ENCODE peak calls at places on chromosomes 13 and 19, in ten cellular contexts. One of them, this sample, is unnamed.

GRCh38 chr19:55368701-55369563 is 1.3 kb downstream of the IL11 start:
- DNase-seq in NCI-H774: no peak
- DNase-seq in GM23248: peak
- DNase-seq in KG1: no peak
- DNase-seq in stimulated activated CD4-positive, alpha-beta T cell treated with anti-CD3 and anti-CD28 coated beads, Interleukin-2, amount 100 ng/mL, for 24 hours: no peak
- DNase-seq in endothelial cell of umbilical vein: no peak
- DNase-seq in activated T-helper 1 cell treated with anti-CD3 and anti-CD28 coated beads, Interleukin-12 subunit alpha, Interleukin-12 subunit beta, Interleukin-2, Interleukin-4 antibody, amounts not matched to agents 30 ng/mL and 10 ng/mL and 1 ng/mL, durations not matched to agents 14 hours and 24 hours and 36 hours: no peak
- DNase-seq in frontal cortex: no peak
- DNase-seq in thoracic aorta: no peak
- DNase-seq in activated CD4-positive, CD25-positive, alpha-beta regulatory T cell: no peak
- DNase-seq in this sample: no peak

GRCh38 chr13:42728507-42729180 is 52.7 kb upstream of the FAM216B start:
- DNase-seq in NCI-H774: no peak
- DNase-seq in GM23248: peak
- DNase-seq in KG1: no peak
- DNase-seq in stimulated activated CD4-positive, alpha-beta T cell treated with anti-CD3 and anti-CD28 coated beads, Interleukin-2, amount 100 ng/mL, for 24 hours: no peak
- DNase-seq in endothelial cell of umbilical vein: no peak
- DNase-seq in activated T-helper 1 cell treated with anti-CD3 and anti-CD28 coated beads, Interleukin-12 subunit alpha, Interleukin-12 subunit beta, Interleukin-2, Interleukin-4 antibody, amounts not matched to agents 30 ng/mL and 10 ng/mL and 1 ng/mL, durations not matched to agents 14 hours and 24 hours and 36 hours: no peak
- DNase-seq in frontal cortex: no peak
- DNase-seq in thoracic aorta: no peak
- DNase-seq in activated CD4-positive, CD25-positive, alpha-beta regulatory T cell: no peak
- DNase-seq in this sample: no peak

GRCh38 chr13:24178847-24179845 is 18.6 kb downstream of the SPATA13 start:
- DNase-seq in NCI-H774: no peak
- DNase-seq in GM23248: peak
- DNase-seq in KG1: no peak
- DNase-seq in stimulated activated CD4-positive, alpha-beta T cell treated with anti-CD3 and anti-CD28 coated beads, Interleukin-2, amount 100 ng/mL, for 24 hours: no peak
- DNase-seq in endothelial cell of umbilical vein: peak
- DNase-seq in activated T-helper 1 cell treated with anti-CD3 and anti-CD28 coated beads, Interleukin-12 subunit alpha, Interleukin-12 subunit beta, Interleukin-2, Interleukin-4 antibody, amounts not matched to agents 30 ng/mL and 10 ng/mL and 1 ng/mL, durations not matched to agents 14 hours and 24 hours and 36 hours: no peak
- DNase-seq in frontal cortex: no peak
- DNase-seq in thoracic aorta: no peak
- DNase-seq in activated CD4-positive, CD25-positive, alpha-beta regulatory T cell: no peak
- DNase-seq in this sample: no peak

GRCh38 chr13:49859568-49859967 is 67.1 kb upstream of the KPNA3 start:
- DNase-seq in NCI-H774: no peak
- DNase-seq in GM23248: peak
- DNase-seq in KG1: no peak
- DNase-seq in stimulated activated CD4-positive, alpha-beta T cell treated with anti-CD3 and anti-CD28 coated beads, Interleukin-2, amount 100 ng/mL, for 24 hours: no peak
- DNase-seq in endothelial cell of umbilical vein: no peak
- DNase-seq in activated T-helper 1 cell treated with anti-CD3 and anti-CD28 coated beads, Interleukin-12 subunit alpha, Interleukin-12 subunit beta, Interleukin-2, Interleukin-4 antibody, amounts not matched to agents 30 ng/mL and 10 ng/mL and 1 ng/mL, durations not matched to agents 14 hours and 24 hours and 36 hours: no peak
- DNase-seq in frontal cortex: no peak
- DNase-seq in thoracic aorta: no peak
- DNase-seq in activated CD4-positive, CD25-positive, alpha-beta regulatory T cell: no peak
- DNase-seq in this sample: no peak

GRCh38 chr13:60662595-60662994 is 265.6 kb downstream of the TDRD3 start:
- DNase-seq in NCI-H774: no peak
- DNase-seq in GM23248: no peak
- DNase-seq in KG1: no peak
- DNase-seq in stimulated activated CD4-positive, alpha-beta T cell treated with anti-CD3 and anti-CD28 coated beads, Interleukin-2, amount 100 ng/mL, for 24 hours: no peak
- DNase-seq in endothelial cell of umbilical vein: no peak
- DNase-seq in activated T-helper 1 cell treated with anti-CD3 and anti-CD28 coated beads, Interleukin-12 subunit alpha, Interleukin-12 subunit beta, Interleukin-2, Interleukin-4 antibody, amounts not matched to agents 30 ng/mL and 10 ng/mL and 1 ng/mL, durations not matched to agents 14 hours and 24 hours and 36 hours: no peak
- DNase-seq in frontal cortex: no peak
- DNase-seq in thoracic aorta: no peak
- DNase-seq in activated CD4-positive, CD25-positive, alpha-beta regulatory T cell: no peak
- DNase-seq in this sample: no peak

GRCh38 chr19:19278315-19278714 is 5.2 kb upstream of the TM6SF2 start:
- DNase-seq in NCI-H774: peak
- DNase-seq in GM23248: no peak
- DNase-seq in KG1: no peak
- DNase-seq in stimulated activated CD4-positive, alpha-beta T cell treated with anti-CD3 and anti-CD28 coated beads, Interleukin-2, amount 100 ng/mL, for 24 hours: no peak
- DNase-seq in endothelial cell of umbilical vein: no peak
- DNase-seq in activated T-helper 1 cell treated with anti-CD3 and anti-CD28 coated beads, Interleukin-12 subunit alpha, Interleukin-12 subunit beta, Interleukin-2, Interleukin-4 antibody, amounts not matched to agents 30 ng/mL and 10 ng/mL and 1 ng/mL, durations not matched to agents 14 hours and 24 hours and 36 hours: no peak
- DNase-seq in frontal cortex: no peak
- DNase-seq in thoracic aorta: no peak
- DNase-seq in activated CD4-positive, CD25-positive, alpha-beta regulatory T cell: no peak
- DNase-seq in this sample: no peak

GRCh38 chr13:23428183-23428528 is 5.3 kb downstream of the SACS start:
- DNase-seq in NCI-H774: no peak
- DNase-seq in GM23248: peak
- DNase-seq in KG1: no peak
- DNase-seq in stimulated activated CD4-positive, alpha-beta T cell treated with anti-CD3 and anti-CD28 coated beads, Interleukin-2, amount 100 ng/mL, for 24 hours: no peak
- DNase-seq in endothelial cell of umbilical vein: peak
- DNase-seq in activated T-helper 1 cell treated with anti-CD3 and anti-CD28 coated beads, Interleukin-12 subunit alpha, Interleukin-12 subunit beta, Interleukin-2, Interleukin-4 antibody, amounts not matched to agents 30 ng/mL and 10 ng/mL and 1 ng/mL, durations not matched to agents 14 hours and 24 hours and 36 hours: no peak
- DNase-seq in frontal cortex: no peak
- DNase-seq in thoracic aorta: no peak
- DNase-seq in activated CD4-positive, CD25-positive, alpha-beta regulatory T cell: no peak
- DNase-seq in this sample: no peak

GRCh38 chr13:112926993-112927392 is 42.0 kb upstream of the MCF2L start:
- DNase-seq in NCI-H774: no peak
- DNase-seq in GM23248: no peak
- DNase-seq in KG1: no peak
- DNase-seq in stimulated activated CD4-positive, alpha-beta T cell treated with anti-CD3 and anti-CD28 coated beads, Interleukin-2, amount 100 ng/mL, for 24 hours: no peak
- DNase-seq in endothelial cell of umbilical vein: no peak
- DNase-seq in activated T-helper 1 cell treated with anti-CD3 and anti-CD28 coated beads, Interleukin-12 subunit alpha, Interleukin-12 subunit beta, Interleukin-2, Interleukin-4 antibody, amounts not matched to agents 30 ng/mL and 10 ng/mL and 1 ng/mL, durations not matched to agents 14 hours and 24 hours and 36 hours: no peak
- DNase-seq in frontal cortex: no peak
- DNase-seq in thoracic aorta: no peak
- DNase-seq in activated CD4-positive, CD25-positive, alpha-beta regulatory T cell: no peak
- DNase-seq in this sample: no peak

GRCh38 chr13:41005709-41006108 is 13.4 kb downstream of the ELF1 start:
- DNase-seq in NCI-H774: no peak
- DNase-seq in GM23248: no peak
- DNase-seq in KG1: no peak
- DNase-seq in stimulated activated CD4-positive, alpha-beta T cell treated with anti-CD3 and anti-CD28 coated beads, Interleukin-2, amount 100 ng/mL, for 24 hours: no peak
- DNase-seq in endothelial cell of umbilical vein: no peak
- DNase-seq in activated T-helper 1 cell treated with anti-CD3 and anti-CD28 coated beads, Interleukin-12 subunit alpha, Interleukin-12 subunit beta, Interleukin-2, Interleukin-4 antibody, amounts not matched to agents 30 ng/mL and 10 ng/mL and 1 ng/mL, durations not matched to agents 14 hours and 24 hours and 36 hours: no peak
- DNase-seq in frontal cortex: no peak
- DNase-seq in thoracic aorta: no peak
- DNase-seq in activated CD4-positive, CD25-positive, alpha-beta regulatory T cell: no peak
- DNase-seq in this sample: no peak

GRCh38 chr13:102097708-102098107 is 304.1 kb downstream of the FGF14 start:
- DNase-seq in NCI-H774: no peak
- DNase-seq in GM23248: no peak
- DNase-seq in KG1: no peak
- DNase-seq in stimulated activated CD4-positive, alpha-beta T cell treated with anti-CD3 and anti-CD28 coated beads, Interleukin-2, amount 100 ng/mL, for 24 hours: no peak
- DNase-seq in endothelial cell of umbilical vein: no peak
- DNase-seq in activated T-helper 1 cell treated with anti-CD3 and anti-CD28 coated beads, Interleukin-12 subunit alpha, Interleukin-12 subunit beta, Interleukin-2, Interleukin-4 antibody, amounts not matched to agents 30 ng/mL and 10 ng/mL and 1 ng/mL, durations not matched to agents 14 hours and 24 hours and 36 hours: no peak
- DNase-seq in frontal cortex: no peak
- DNase-seq in thoracic aorta: no peak
- DNase-seq in activated CD4-positive, CD25-positive, alpha-beta regulatory T cell: no peak
- DNase-seq in this sample: no peak

GRCh38 chr19:34838248-34838647 is 65.2 kb upstream of the ZNF599 start:
- DNase-seq in NCI-H774: no peak
- DNase-seq in GM23248: peak
- DNase-seq in KG1: no peak
- DNase-seq in stimulated activated CD4-positive, alpha-beta T cell treated with anti-CD3 and anti-CD28 coated beads, Interleukin-2, amount 100 ng/mL, for 24 hours: no peak
- DNase-seq in endothelial cell of umbilical vein: peak
- DNase-seq in activated T-helper 1 cell treated with anti-CD3 and anti-CD28 coated beads, Interleukin-12 subunit alpha, Interleukin-12 subunit beta, Interleukin-2, Interleukin-4 antibody, amounts not matched to agents 30 ng/mL and 10 ng/mL and 1 ng/mL, durations not matched to agents 14 hours and 24 hours and 36 hours: no peak
- DNase-seq in frontal cortex: no peak
- DNase-seq in thoracic aorta: no peak
- DNase-seq in activated CD4-positive, CD25-positive, alpha-beta regulatory T cell: no peak
- DNase-seq in this sample: no peak

GRCh38 chr13:44692173-44692713 is 116.1 kb upstream of the TSC22D1 start:
- DNase-seq in NCI-H774: no peak
- DNase-seq in GM23248: no peak
- DNase-seq in KG1: no peak
- DNase-seq in stimulated activated CD4-positive, alpha-beta T cell treated with anti-CD3 and anti-CD28 coated beads, Interleukin-2, amount 100 ng/mL, for 24 hours: no peak
- DNase-seq in endothelial cell of umbilical vein: no peak
- DNase-seq in activated T-helper 1 cell treated with anti-CD3 and anti-CD28 coated beads, Interleukin-12 subunit alpha, Interleukin-12 subunit beta, Interleukin-2, Interleukin-4 antibody, amounts not matched to agents 30 ng/mL and 10 ng/mL and 1 ng/mL, durations not matched to agents 14 hours and 24 hours and 36 hours: no peak
- DNase-seq in frontal cortex: no peak
- DNase-seq in thoracic aorta: no peak
- DNase-seq in activated CD4-positive, CD25-positive, alpha-beta regulatory T cell: no peak
- DNase-seq in this sample: no peak

GRCh38 chr13:66341038-66341437 is 889.1 kb downstream of the PCDH9 start:
- DNase-seq in NCI-H774: no peak
- DNase-seq in GM23248: no peak
- DNase-seq in KG1: no peak
- DNase-seq in stimulated activated CD4-positive, alpha-beta T cell treated with anti-CD3 and anti-CD28 coated beads, Interleukin-2, amount 100 ng/mL, for 24 hours: no peak
- DNase-seq in endothelial cell of umbilical vein: no peak
- DNase-seq in activated T-helper 1 cell treated with anti-CD3 and anti-CD28 coated beads, Interleukin-12 subunit alpha, Interleukin-12 subunit beta, Interleukin-2, Interleukin-4 antibody, amounts not matched to agents 30 ng/mL and 10 ng/mL and 1 ng/mL, durations not matched to agents 14 hours and 24 hours and 36 hours: no peak
- DNase-seq in frontal cortex: no peak
- DNase-seq in thoracic aorta: no peak
- DNase-seq in activated CD4-positive, CD25-positive, alpha-beta regulatory T cell: no peak
- DNase-seq in this sample: no peak

GRCh38 chr19:35240322-35240721 is 8.5 kb upstream of the LSR start:
- DNase-seq in NCI-H774: no peak
- DNase-seq in GM23248: no peak
- DNase-seq in KG1: peak
- DNase-seq in stimulated activated CD4-positive, alpha-beta T cell treated with anti-CD3 and anti-CD28 coated beads, Interleukin-2, amount 100 ng/mL, for 24 hours: no peak
- DNase-seq in endothelial cell of umbilical vein: no peak
- DNase-seq in activated T-helper 1 cell treated with anti-CD3 and anti-CD28 coated beads, Interleukin-12 subunit alpha, Interleukin-12 subunit beta, Interleukin-2, Interleukin-4 antibody, amounts not matched to agents 30 ng/mL and 10 ng/mL and 1 ng/mL, durations not matched to agents 14 hours and 24 hours and 36 hours: no peak
- DNase-seq in frontal cortex: no peak
- DNase-seq in thoracic aorta: no peak
- DNase-seq in activated CD4-positive, CD25-positive, alpha-beta regulatory T cell: no peak
- DNase-seq in this sample: no peak